ENCODE peak calls at places on chromosomes 3 and 15, in four cellular contexts. U is IMR-90, J is GM12878, D is H1. V is an unnamed sample.

GRCh38 chr3:138774529-138775253 is 60.0 kb downstream of the PIK3CB start:
- DNase-seq in U (peak), J (no peak), D (peak), V (no peak)

GRCh38 chr3:81760924-81761903 is at the start of gene GBE1:
- DNase-seq in U (peak), J (peak), D (peak), V (peak)

GRCh38 chr15:90839187-90840071 is 29.0 kb upstream of the FURIN start:
- DNase-seq in U (peak), J (no peak), D (peak), V (no peak)

GRCh38 chr3:183576487-183577107 is 21.1 kb upstream of the KLHL6 start:
- DNase-seq in U (no peak), J (no peak), D (no peak), V (no peak)

GRCh38 chr3:124504332-124505059 is 225.8 kb upstream of the UMPS start:
- DNase-seq in U (peak), J (no peak), D (no peak), V (no peak)

GRCh38 chr3:107421170-107421792 is 44.0 kb downstream of the CCDC54 start:
- DNase-seq in U (peak), J (no peak), D (no peak), V (no peak)

GRCh38 chr3:65642903-65643302 is 395.8 kb downstream of the MAGI1 start:
- DNase-seq in U (no peak), J (no peak), D (no peak), V (no peak)

GRCh38 chr15:89790206-89790605 is 14.1 kb downstream of the MESP2 start:
- DNase-seq in U (no peak), J (no peak), D (no peak), V (no peak)

GRCh38 chr3:197082871-197083270 is 53.3 kb upstream of the MELTF start:
- DNase-seq in U (peak), J (no peak), D (no peak), V (no peak)

GRCh38 chr15:63490345-63491034 is 13.9 kb upstream of the USP3 start:
- DNase-seq in U (no peak), J (no peak), D (no peak), V (no peak)

GRCh38 chr3:52742418-52743041 is 28.2 kb downstream of the NEK4 start:
- DNase-seq in U (peak), J (peak), D (no peak), V (peak)

GRCh38 chr15:42010434-42010833 is 10.4 kb downstream of the PLA2G4E start:
- DNase-seq in U (no peak), J (peak), D (no peak), V (peak)

GRCh38 chr15:59904450-59904979 is 99.6 kb upstream of the FOXB1 start:
- DNase-seq in U (no peak), J (no peak), D (peak), V (no peak)

GRCh38 chr15:71777216-71777943 is 33.0 kb upstream of the NR2E3 start:
- DNase-seq in U (no peak), J (no peak), D (no peak), V (no peak)

GRCh38 chr3:42731476-42732195 is 29.0 kb upstream of the HHATL start:
- DNase-seq in U (no peak), J (no peak), D (peak), V (no peak)

GRCh38 chr15:23497710-23498111 is 50.7 kb upstream of the GOLGA6L2 start:
- DNase-seq in U (no peak), J (no peak), D (no peak), V (peak)

GRCh38 chr3:49020335-49021212 is 1.3 kb upstream of the NDUFAF3 start:
- DNase-seq in U (no peak), J (no peak), D (peak), V (peak)

GRCh38 chr3:166296179-166296783 is 459.1 kb upstream of the BCHE start:
- DNase-seq in U (no peak), J (no peak), D (no peak), V (no peak)

GRCh38 chr3:136698361-136698760 is 53.8 kb downstream of the STAG1 start:
- DNase-seq in U (no peak), J (no peak), D (no peak), V (no peak)

GRCh38 chr3:189739396-189739795 is 108.2 kb downstream of the TP63 start:
- DNase-seq in U (no peak), J (no peak), D (no peak), V (no peak)

GRCh38 chr3:58613236-58614132 is 36.3 kb upstream of the FAM107A start:
- DNase-seq in U (no peak), J (no peak), D (no peak), V (no peak)

GRCh38 chr3:15116032-15116653 is 17.2 kb upstream of the RBSN start:
- DNase-seq in U (no peak), J (no peak), D (no peak), V (peak)

GRCh38 chr3:41334426-41334825 is 135.1 kb downstream of the CTNNB1 start:
- DNase-seq in U (no peak), J (no peak), D (no peak), V (no peak)

GRCh38 chr3:87626471-87626995 is 350.1 kb upstream of the POU1F1 start:
- DNase-seq in U (no peak), J (no peak), D (no peak), V (no peak)

GRCh38 chr15:48553559-48553958 is 92.0 kb downstream of the FBN1 start:
- DNase-seq in U (peak), J (no peak), D (no peak), V (no peak)

GRCh38 chr3:78858165-78858564 is 909.6 kb downstream of the ROBO1 start:
- DNase-seq in U (peak), J (no peak), D (no peak), V (no peak)

GRCh38 chr3:170978335-170978745 is 48.2 kb downstream of the SLC2A2 start:
- DNase-seq in U (no peak), J (no peak), D (no peak), V (no peak)

GRCh38 chr3:111277226-111277625 is 205.6 kb downstream of the NECTIN3 start:
- DNase-seq in U (peak), J (no peak), D (no peak), V (no peak)

GRCh38 chr15:54502416-54503075 is 524.3 kb downstream of the UNC13C start:
- DNase-seq in U (no peak), J (no peak), D (no peak), V (no peak)

GRCh38 chr3:52232279-52233107 is 6.5 kb downstream of the TWF2 start:
- DNase-seq in U (no peak), J (no peak), D (no peak), V (no peak)

GRCh38 chr15:51266548-51266947 is 71.8 kb downstream of the CYP19A1 start:
- DNase-seq in U (no peak), J (no peak), D (no peak), V (no peak)

GRCh38 chr3:134312072-134312872 is 61.6 kb upstream of the RYK start:
- DNase-seq in U (no peak), J (no peak), D (peak), V (no peak)

GRCh38 chr3:113084777-113085176 is 94.0 kb downstream of the GTPBP8 start:
- DNase-seq in U (peak), J (no peak), D (no peak), V (no peak)

GRCh38 chr3:42097166-42097946 is 6.2 kb downstream of the TRAK1 start:
- DNase-seq in U (peak), J (no peak), D (no peak), V (no peak)

GRCh38 chr3:177733233-177733632 is 536.0 kb upstream of the TBL1XR1 start:
- DNase-seq in U (peak), J (no peak), D (no peak), V (no peak)

GRCh38 chr15:96334705-96335428 is 4.4 kb downstream of the NR2F2 start:
- DNase-seq in U (no peak), J (no peak), D (no peak), V (no peak)

GRCh38 chr3:187823802-187824201 is 78.5 kb upstream of the BCL6 start:
- DNase-seq in U (no peak), J (no peak), D (no peak), V (no peak)

DNA sequence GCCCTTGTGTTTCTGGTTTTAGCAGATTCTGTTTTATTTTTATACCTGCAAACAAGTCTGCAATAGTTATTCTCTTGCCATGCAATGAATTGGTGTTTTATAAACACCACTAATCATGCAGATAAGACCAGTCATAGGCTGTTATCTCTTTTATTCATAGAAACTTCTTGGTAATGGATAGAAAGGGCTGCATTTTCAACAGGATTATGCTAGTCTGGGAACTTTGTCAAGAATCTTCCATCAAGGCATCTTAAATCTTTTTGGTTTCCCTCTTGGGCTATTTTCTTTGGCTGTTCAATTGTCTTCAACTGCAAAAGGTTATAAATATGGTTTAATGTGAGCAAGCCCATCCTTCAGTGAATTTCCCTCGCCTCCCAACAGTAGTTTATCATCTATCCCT is 59.1 kb upstream of the MINAR1 start:
- DNase-seq in U (peak), J (no peak), D (no peak), V (no peak)
- TF ChIP-seq CHD1 in U (no peak), J (no peak), D (no peak), V (no peak)

DNA sequence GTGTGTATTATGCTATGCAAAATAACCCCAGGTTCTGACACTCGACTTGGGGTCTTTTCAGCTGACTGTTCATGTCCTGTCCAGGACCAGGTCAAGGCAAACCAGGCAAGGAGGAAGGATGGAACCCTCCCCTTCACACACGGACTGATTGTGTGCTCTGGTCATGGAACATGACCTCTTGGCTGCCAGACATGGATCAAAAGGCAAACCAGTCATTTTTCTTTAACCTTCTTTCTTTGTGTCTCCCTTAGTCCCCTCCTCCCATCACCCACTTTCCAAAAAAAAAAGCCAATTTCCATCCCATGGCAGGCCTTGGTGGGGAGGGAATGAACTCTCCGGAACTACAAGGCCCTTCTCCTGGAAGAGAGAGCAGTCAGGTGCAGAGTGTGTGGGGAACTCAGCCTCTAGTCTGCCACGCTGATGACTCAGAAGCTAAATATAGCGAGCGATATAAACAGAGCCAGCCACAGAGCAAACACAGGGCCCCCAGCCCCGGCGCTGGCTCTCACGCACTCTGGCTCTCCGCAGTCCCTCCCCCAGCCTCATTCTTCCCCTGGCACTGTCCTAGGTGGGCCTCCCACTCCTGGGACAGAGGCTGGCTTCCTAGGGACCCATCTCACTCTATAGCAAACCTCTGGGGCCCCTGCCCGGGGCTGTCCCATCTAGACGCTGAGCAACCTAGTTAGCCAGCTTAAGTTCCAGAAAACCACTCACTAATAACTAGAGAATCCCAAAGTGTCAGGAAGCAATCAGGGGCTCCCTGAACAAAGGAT is 10.0 kb downstream of the BMF start:
- DNase-seq in U (peak), J (peak), D (no peak), V (peak)
- TF ChIP-seq CHD1 in U (no peak), J (no peak), D (no peak), V (no peak)

GRCh38 chr3:106299300-106300098 is 430.7 kb upstream of the CBLB start:
- DNase-seq in U (peak), J (peak), D (no peak), V (no peak)
- TF ChIP-seq CHD1 in U (no peak), J (no peak), D (no peak), V (no peak)

DNA sequence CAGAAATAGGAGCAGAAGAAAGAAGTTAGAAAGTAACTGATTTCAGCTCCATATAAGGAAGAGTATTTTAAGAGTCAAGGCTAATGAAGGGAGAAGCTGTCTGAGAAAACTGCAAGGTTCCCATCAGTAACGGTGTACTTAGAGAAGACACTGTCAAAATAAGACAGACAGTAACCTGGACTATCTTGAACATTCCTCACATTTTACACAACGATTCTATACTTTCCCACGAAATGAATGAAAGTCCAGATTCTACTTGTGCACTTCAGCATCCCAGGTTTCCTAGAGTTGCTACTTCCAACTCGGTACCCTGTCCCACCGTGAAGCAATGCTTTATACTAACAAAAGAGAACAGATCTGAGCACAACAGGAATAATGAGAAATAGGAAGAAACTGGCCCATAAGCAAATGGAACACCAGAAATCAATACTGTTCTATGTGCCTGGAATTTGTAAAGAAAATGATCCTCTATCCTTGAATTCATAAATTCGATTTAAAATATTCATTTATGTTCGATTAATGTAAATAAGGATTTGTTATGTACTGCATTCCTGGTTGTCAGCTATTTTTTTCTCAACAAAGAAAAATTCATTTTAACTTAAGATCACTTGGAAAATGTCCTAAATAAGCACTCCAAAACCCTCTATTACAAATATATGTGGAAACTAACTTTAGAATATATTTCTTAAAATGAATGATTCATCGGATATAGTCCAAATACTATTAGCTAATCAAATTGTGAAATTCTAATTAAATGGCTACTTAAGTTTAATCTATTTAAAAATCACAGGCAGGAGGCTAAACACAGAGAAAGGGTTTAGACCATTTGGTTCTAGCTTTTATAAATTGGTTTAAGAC is 1.5 kb downstream of the C3orf70 start:
- DNase-seq in U (no peak), J (no peak), D (no peak), V (no peak)
- TF ChIP-seq CHD1 in U (no peak), J (no peak), D (no peak), V (no peak)

GRCh38 chr3:50632450-50632849 is 15.5 kb downstream of the MAPKAPK3 start:
- DNase-seq in U (no peak), J (no peak), D (no peak), V (peak)
- TF ChIP-seq CHD1 in U (no peak), J (no peak), D (no peak), V (no peak)

GRCh38 chr3:56467801-56468183 is 475 bp downstream of the ERC2 start:
- DNase-seq in U (no peak), J (no peak), D (peak), V (no peak)
- TF ChIP-seq CHD1 in U (no peak), J (no peak), D (no peak), V (no peak)

GRCh38 chr15:88090406-88091085 is 166.0 kb downstream of the NTRK3 start:
- DNase-seq in U (no peak), J (no peak), D (no peak), V (no peak)
- TF ChIP-seq CHD1 in U (no peak), J (no peak), D (no peak), V (no peak)

GRCh38 chr3:160163259-160163878 is 61.9 kb upstream of the C3orf80 start:
- DNase-seq in U (peak), J (no peak), D (no peak), V (no peak)
- TF ChIP-seq CHD1 in U (no peak), J (no peak), D (no peak), V (no peak)

GRCh38 chr15:58229297-58229768 is 91.2 kb downstream of the AQP9 start:
- DNase-seq in U (peak), J (no peak), D (no peak), V (no peak)
- TF ChIP-seq CHD1 in U (no peak), J (no peak), D (no peak), V (no peak)

DNA sequence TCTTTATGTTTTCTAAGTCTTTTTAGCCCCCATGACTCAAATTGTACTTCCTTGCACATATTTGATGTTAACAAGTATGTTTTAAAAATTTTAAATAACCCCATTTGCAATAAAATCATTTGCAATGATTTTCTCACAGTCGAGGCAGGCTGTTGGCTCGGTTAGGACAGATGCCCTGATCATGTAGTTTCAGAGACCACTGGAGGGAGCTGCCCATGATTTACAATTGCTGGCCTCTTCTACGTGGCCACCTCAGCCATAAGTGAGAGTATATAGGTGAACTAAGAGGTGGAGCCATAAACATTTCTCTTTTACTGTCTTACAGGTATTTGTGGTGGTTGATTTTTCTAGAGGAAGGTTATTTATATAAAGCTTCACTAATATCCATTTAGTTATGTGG is 1.7 kb downstream of the DTWD1 start:
- DNase-seq in U (no peak), J (no peak), D (no peak), V (peak)
- TF ChIP-seq CHD1 in U (no peak), J (no peak), D (no peak), V (no peak)

V was measured in K562.